ENCODE peak calls at places on chromosomes 11 and 22, in four cellular contexts. One of them, this sample, is unnamed.

GRCh38 chr22:28155808-28156207 is 236.8 kb upstream of the PITPNB start:
- DNase-seq in HCT116: no peak
- DNase-seq in brain microvascular endothelial cell: no peak
- DNase-seq in mammary epithelial cell: no peak
- DNase-seq in this sample: no peak

GRCh38 chr11:75499423-75500305 is 26.1 kb downstream of the GDPD5 start:
- DNase-seq in HCT116: no peak
- DNase-seq in mammary epithelial cell: peak; percentile 73
- DNase-seq in brain microvascular endothelial cell: peak; percentile 84
- DNase-seq in this sample: peak; percentile 65

GRCh38 chr22:35915477-35916013 is 113.1 kb downstream of the RBFOX2 start:
- DNase-seq in brain microvascular endothelial cell: no peak
- DNase-seq in HCT116: no peak
- DNase-seq in mammary epithelial cell: peak; percentile 80
- DNase-seq in this sample: peak; percentile 37

GRCh38 chr22:31192513-31192912 is 19.6 kb upstream of the LIMK2 start:
- DNase-seq in mammary epithelial cell: peak; percentile 8
- DNase-seq in HCT116: no peak
- DNase-seq in brain microvascular endothelial cell: no peak
- DNase-seq in this sample: no peak

GRCh38 chr11:65382036-65382803 is at the start of gene SLC25A45:
- DNase-seq in HCT116: peak; percentile 92
- DNase-seq in brain microvascular endothelial cell: peak; percentile 98
- DNase-seq in mammary epithelial cell: peak; percentile 100
- DNase-seq in this sample: peak; percentile 100

GRCh38 chr11:3995949-3996554 is 98.5 kb upstream of the RRM1 start:
- DNase-seq in brain microvascular endothelial cell: peak; percentile 50
- DNase-seq in HCT116: no peak
- DNase-seq in mammary epithelial cell: no peak
- DNase-seq in this sample: peak; percentile 34

GRCh38 chr11:133413726-133414125 is 118.6 kb downstream of the OPCML start:
- DNase-seq in mammary epithelial cell: no peak
- DNase-seq in HCT116: no peak
- DNase-seq in brain microvascular endothelial cell: no peak
- DNase-seq in this sample: no peak

GRCh38 chr11:90646706-90647105 is 423.9 kb upstream of the CHORDC1 start:
- DNase-seq in mammary epithelial cell: peak; percentile 4
- DNase-seq in brain microvascular endothelial cell: no peak
- DNase-seq in HCT116: no peak
- DNase-seq in this sample: no peak

GRCh38 chr11:7154881-7155344 is 66.1 kb downstream of the RBMXL2 start:
- DNase-seq in mammary epithelial cell: peak; percentile 1
- DNase-seq in HCT116: no peak
- DNase-seq in brain microvascular endothelial cell: no peak
- DNase-seq in this sample: no peak

GRCh38 chr11:67732045-67732787 is 57.8 kb upstream of the ALDH3B2 start:
- DNase-seq in mammary epithelial cell: no peak
- DNase-seq in brain microvascular endothelial cell: no peak
- DNase-seq in HCT116: peak; percentile 4
- DNase-seq in this sample: no peak

GRCh38 chr22:23793326-23793725 is 6.6 kb downstream of the SMARCB1 start:
- DNase-seq in brain microvascular endothelial cell: no peak
- DNase-seq in HCT116: no peak
- DNase-seq in mammary epithelial cell: no peak
- DNase-seq in this sample: no peak

GRCh38 chr11:130762342-130763037 is 153.8 kb downstream of the SNX19 start:
- DNase-seq in brain microvascular endothelial cell: no peak
- DNase-seq in HCT116: no peak
- DNase-seq in mammary epithelial cell: peak; percentile 89
- DNase-seq in this sample: no peak

GRCh38 chr11:130760515-130761125 is 155.7 kb downstream of the SNX19 start:
- DNase-seq in mammary epithelial cell: no peak
- DNase-seq in brain microvascular endothelial cell: no peak
- DNase-seq in HCT116: no peak
- DNase-seq in this sample: no peak

GRCh38 chr11:130763087-130763980 is 152.9 kb downstream of the SNX19 start:
- DNase-seq in mammary epithelial cell: no peak
- DNase-seq in brain microvascular endothelial cell: no peak
- DNase-seq in HCT116: no peak
- DNase-seq in this sample: no peak

GRCh38 chr11:130765369-130765768 is 150.9 kb downstream of the SNX19 start:
- DNase-seq in HCT116: no peak
- DNase-seq in mammary epithelial cell: no peak
- DNase-seq in brain microvascular endothelial cell: no peak
- DNase-seq in this sample: no peak

DNA sequence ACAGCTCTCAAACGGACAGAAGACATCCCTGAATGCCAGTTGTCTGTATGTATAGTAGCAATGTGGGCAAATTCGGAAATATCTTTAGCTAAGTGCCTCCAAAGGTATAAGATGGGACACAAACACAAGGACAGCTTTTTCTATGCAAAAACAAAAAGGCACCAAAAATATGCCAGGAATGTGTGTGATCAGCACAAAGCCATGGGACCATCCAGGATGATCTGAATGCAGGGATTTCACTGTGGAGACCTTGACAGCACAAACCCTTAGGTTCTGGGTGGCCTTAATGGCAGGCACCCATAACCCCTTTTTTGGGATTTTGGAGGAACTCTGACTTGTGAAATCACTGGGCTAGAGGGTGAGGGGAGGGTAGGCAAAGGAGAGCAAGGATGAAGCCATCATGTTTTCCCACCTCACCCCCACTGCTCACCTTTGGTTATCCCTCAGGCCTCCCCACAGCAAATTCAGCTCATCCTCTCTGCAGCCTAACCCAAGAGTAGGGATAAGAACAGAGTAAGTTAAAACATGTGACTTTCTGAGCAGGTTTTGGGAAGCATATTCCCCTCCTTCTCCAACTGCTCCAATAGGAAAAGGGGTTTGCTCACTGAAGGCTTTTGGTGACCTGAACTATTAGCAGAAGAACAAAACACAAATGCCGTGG is 154.6 kb downstream of the SNX19 start:
- DNase-seq in mammary epithelial cell: no peak
- DNase-seq in HCT116: no peak
- DNase-seq in brain microvascular endothelial cell: no peak
- DNase-seq in this sample: no peak
- H3K27ac ChIP-seq in mammary epithelial cell: no peak overlapping the region
- H3K27ac ChIP-seq in HCT116: no peak overlapping the region
- H3K27ac ChIP-seq in brain microvascular endothelial cell: no peak overlapping the region
- H3K27ac ChIP-seq in this sample: no peak overlapping the region

DNA sequence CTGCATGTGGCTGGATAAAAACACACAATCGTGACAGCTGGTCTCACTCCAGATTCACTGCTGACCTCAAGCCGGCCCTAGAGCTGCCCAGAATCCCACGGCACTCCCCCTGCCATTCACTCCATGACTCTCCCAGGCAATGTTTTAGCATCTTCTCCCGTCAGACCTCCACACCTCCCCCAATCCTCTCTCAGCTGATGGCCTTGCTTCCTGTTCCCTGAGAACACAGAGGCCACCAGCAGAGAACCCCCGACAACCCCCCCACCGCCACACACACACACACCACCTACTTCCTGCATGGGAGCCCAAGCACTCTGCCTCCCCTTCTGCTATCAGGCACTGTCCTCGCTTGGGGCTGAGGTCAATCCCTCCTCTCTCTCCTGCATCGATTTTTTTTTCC is 9.3 kb downstream of the TNKS1BP1 start:
- DNase-seq in mammary epithelial cell: no peak
- DNase-seq in brain microvascular endothelial cell: peak; percentile 54
- DNase-seq in HCT116: no peak
- DNase-seq in this sample: peak; percentile 89
- H3K27ac ChIP-seq in mammary epithelial cell: no peak overlapping the region
- H3K27ac ChIP-seq in brain microvascular endothelial cell: peak overlapping the region; percentile 43
- H3K27ac ChIP-seq in HCT116: no peak overlapping the region
- H3K27ac ChIP-seq in this sample: peak overlapping the region; percentile 40

GRCh38 chr11:12239396-12240298 is 129.3 kb downstream of the MICAL2 start:
- DNase-seq in HCT116: no peak
- DNase-seq in mammary epithelial cell: no peak
- DNase-seq in brain microvascular endothelial cell: no peak
- DNase-seq in this sample: no peak
- H3K27ac ChIP-seq in HCT116: no peak overlapping the region
- H3K27ac ChIP-seq in mammary epithelial cell: no peak overlapping the region
- H3K27ac ChIP-seq in brain microvascular endothelial cell: no peak overlapping the region
- H3K27ac ChIP-seq in this sample: no peak overlapping the region

GRCh38 chr22:17911887-17912286 is 112.5 kb downstream of the MICAL3 start:
- DNase-seq in mammary epithelial cell: no peak
- DNase-seq in HCT116: no peak
- DNase-seq in brain microvascular endothelial cell: no peak
- DNase-seq in this sample: no peak

GRCh38 chr22:17911312-17911705 is 113.1 kb downstream of the MICAL3 start:
- DNase-seq in mammary epithelial cell: no peak
- DNase-seq in brain microvascular endothelial cell: no peak
- DNase-seq in HCT116: no peak
- DNase-seq in this sample: no peak

GRCh38 chr22:17914474-17914873 is 109.9 kb downstream of the MICAL3 start:
- DNase-seq in mammary epithelial cell: no peak
- DNase-seq in HCT116: no peak
- DNase-seq in brain microvascular endothelial cell: no peak
- DNase-seq in this sample: no peak

GRCh38 chr22:17913705-17914282 is 110.6 kb downstream of the MICAL3 start:
- DNase-seq in brain microvascular endothelial cell: no peak
- DNase-seq in mammary epithelial cell: no peak
- DNase-seq in HCT116: no peak
- DNase-seq in this sample: no peak

DNA sequence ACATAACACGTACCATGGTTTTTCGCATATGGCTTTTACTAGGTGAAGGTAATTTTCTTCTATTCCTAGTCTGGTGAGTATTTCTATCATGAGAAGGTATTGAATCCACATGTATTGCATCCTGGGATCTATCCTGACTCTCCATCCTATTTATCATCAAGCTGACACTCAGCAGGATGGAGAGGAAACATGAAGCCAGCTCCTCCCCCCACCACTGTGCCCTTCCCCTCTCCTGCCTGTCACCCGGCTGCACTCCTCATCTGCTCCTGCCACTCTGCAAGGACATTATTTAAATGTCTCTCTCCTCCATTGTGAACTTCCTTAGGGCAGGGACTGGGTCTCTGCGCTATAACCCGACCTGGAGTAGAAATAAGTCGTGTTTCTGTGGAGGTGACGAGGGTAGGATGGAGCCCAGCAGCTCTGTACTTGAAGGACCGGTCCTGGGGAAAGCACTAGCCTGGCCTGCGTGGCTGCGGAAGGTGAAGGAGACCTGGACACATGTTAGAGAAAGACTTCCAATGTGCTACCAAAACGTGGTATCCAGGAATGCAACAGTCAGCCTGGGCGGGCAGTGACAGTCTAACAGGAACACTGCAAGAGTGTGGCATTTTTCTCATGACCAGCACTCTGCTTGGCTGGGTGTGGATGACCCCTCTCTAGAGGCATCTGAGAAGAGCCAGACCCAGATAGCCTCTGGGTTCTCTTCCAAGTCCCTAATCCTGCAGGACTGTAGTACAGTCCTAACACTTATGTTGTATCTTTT is 111.2 kb downstream of the MICAL3 start:
- DNase-seq in brain microvascular endothelial cell: no peak
- DNase-seq in mammary epithelial cell: no peak
- DNase-seq in HCT116: no peak
- DNase-seq in this sample: no peak
- H3K27ac ChIP-seq in brain microvascular endothelial cell: no peak overlapping the region
- H3K27ac ChIP-seq in mammary epithelial cell: no peak overlapping the region
- H3K27ac ChIP-seq in HCT116: no peak overlapping the region
- H3K27ac ChIP-seq in this sample: no peak overlapping the region

DNA sequence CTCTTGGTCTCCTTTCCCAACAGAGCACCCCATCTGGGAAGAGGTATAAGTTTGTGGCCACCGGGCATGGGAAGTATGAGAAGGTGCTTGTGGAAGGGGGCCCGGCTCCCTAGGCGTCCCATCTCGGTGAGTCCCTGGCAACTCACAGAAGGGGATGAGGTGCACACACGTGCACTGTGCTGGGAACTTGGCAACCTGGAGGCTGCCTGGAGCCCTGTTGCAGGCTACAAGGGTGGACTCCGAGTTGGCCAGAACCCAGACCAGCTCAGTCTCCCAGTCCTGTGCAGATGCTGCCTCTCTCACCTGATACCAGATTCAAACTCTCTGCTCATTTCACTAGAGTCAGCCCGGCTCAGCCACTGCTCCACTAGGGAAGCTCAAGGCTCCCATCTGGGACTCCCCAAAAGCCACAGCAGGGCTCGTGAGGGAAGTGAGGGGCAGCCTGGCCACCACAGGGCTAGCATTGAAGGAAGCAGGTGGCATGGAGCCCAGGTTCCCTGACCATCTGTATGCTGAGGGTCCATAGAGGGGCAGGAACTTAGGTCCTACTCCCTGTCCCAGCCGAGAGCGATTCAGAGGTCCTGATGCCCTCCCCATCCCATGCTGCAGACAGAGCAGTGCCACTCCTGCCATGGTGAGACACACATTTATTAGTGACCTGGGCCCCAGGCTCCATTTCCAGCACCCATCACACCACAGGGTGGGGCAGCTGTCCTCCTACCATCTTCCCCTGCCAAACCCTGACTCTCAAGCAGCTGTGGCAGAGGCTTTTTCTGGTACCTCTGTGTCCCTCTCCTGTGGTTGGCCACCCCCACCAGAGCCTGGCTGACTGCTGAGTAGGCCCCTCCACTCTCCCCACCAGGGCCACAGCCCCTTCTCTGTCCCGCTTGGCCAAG is 4.0 kb downstream of the PRR33 start:
- DNase-seq in mammary epithelial cell: no peak
- DNase-seq in brain microvascular endothelial cell: no peak
- DNase-seq in HCT116: no peak
- DNase-seq in this sample: no peak
- H3K27ac ChIP-seq in mammary epithelial cell: no peak overlapping the region
- H3K27ac ChIP-seq in brain microvascular endothelial cell: no peak overlapping the region
- H3K27ac ChIP-seq in HCT116: no peak overlapping the region
- H3K27ac ChIP-seq in this sample: no peak overlapping the region

DNA sequence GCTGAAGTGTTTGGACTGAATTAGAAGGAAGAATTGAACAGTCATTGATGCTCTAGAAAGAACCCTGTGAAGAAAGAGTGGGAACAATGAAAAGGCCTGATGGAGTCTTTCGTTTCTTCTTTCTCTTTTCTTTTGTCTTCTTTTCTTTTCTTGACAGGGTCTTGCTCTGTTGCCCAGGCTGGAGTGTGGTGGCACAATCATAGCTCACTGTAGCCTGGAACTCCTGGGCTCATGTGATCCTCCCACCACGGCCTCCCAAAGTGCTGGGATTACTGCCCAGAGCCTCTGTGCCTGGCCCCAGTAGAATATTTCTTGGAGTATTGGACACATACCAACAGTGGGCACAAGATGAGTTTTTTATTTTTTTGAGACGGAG is 1.1 kb downstream of the FEN1 start:
- DNase-seq in HCT116: no peak
- DNase-seq in mammary epithelial cell: no peak
- DNase-seq in brain microvascular endothelial cell: no peak
- DNase-seq in this sample: no peak
- H3K27ac ChIP-seq in HCT116: peak overlapping the region; percentile 94
- H3K27ac ChIP-seq in mammary epithelial cell: peak overlapping the region; percentile 96
- H3K27ac ChIP-seq in brain microvascular endothelial cell: no peak overlapping the region
- H3K27ac ChIP-seq in this sample: peak overlapping the region; percentile 97

GRCh38 chr11:1152316-1153104 is 5.2 kb upstream of the MUC5AC start:
- DNase-seq in mammary epithelial cell: peak; percentile 15
- DNase-seq in brain microvascular endothelial cell: peak; percentile 65
- DNase-seq in HCT116: no peak
- DNase-seq in this sample: peak; percentile 71
- H3K27ac ChIP-seq in mammary epithelial cell: no peak overlapping the region
- H3K27ac ChIP-seq in brain microvascular endothelial cell: peak overlapping the region; percentile 33
- H3K27ac ChIP-seq in HCT116: no peak overlapping the region
- H3K27ac ChIP-seq in this sample: peak overlapping the region; percentile 98

GRCh38 chr11:36385121-36385530 is 89.0 kb downstream of the PRR5L start:
- DNase-seq in mammary epithelial cell: no peak
- DNase-seq in HCT116: no peak
- DNase-seq in brain microvascular endothelial cell: no peak
- DNase-seq in this sample: peak; percentile 85
- H3K27ac ChIP-seq in mammary epithelial cell: no peak overlapping the region
- H3K27ac ChIP-seq in HCT116: no peak overlapping the region
- H3K27ac ChIP-seq in brain microvascular endothelial cell: no peak overlapping the region
- H3K27ac ChIP-seq in this sample: peak overlapping the region; percentile 38

This sample was measured in SJSA1.